ENCODE peak calls at places on chromosomes 16 and 17, in five cellular contexts. One of them, this sample, is unnamed.
A peak's percentile ranks its signal among the peaks of the same experiment; 100 is the strongest.

GRCh38 chr16:85153656-85154091 is 41.4 kb upstream of the CIBAR2 start:
- DNase-seq in stromal cell of bone marrow: no peak
- DNase-seq in activated CD4-positive, alpha-beta T cell treated with anti-CD3 and anti-CD28 coated beads for 24 hours: no peak
- DNase-seq in nephron progenitor cell: no peak
- DNase-seq in stimulated activated CD4-positive, alpha-beta T cell treated with anti-CD3 and anti-CD28 coated beads, Interleukin-1b, Interleukin-23, amount 100 ng/mL, for 1 hour: no peak
- DNase-seq in this sample: no peak

GRCh38 chr16:31460582-31461002 is 1.3 kb downstream of the ARMC5 start:
- DNase-seq in stromal cell of bone marrow: no peak
- DNase-seq in activated CD4-positive, alpha-beta T cell treated with anti-CD3 and anti-CD28 coated beads for 24 hours: no peak
- DNase-seq in nephron progenitor cell: no peak
- DNase-seq in stimulated activated CD4-positive, alpha-beta T cell treated with anti-CD3 and anti-CD28 coated beads, Interleukin-1b, Interleukin-23, amount 100 ng/mL, for 1 hour: no peak
- DNase-seq in this sample: no peak

GRCh38 chr16:68228652-68229051 is 7.3 kb downstream of the ESRP2 start:
- DNase-seq in stromal cell of bone marrow: no peak
- DNase-seq in activated CD4-positive, alpha-beta T cell treated with anti-CD3 and anti-CD28 coated beads for 24 hours: no peak
- DNase-seq in nephron progenitor cell: no peak
- DNase-seq in stimulated activated CD4-positive, alpha-beta T cell treated with anti-CD3 and anti-CD28 coated beads, Interleukin-1b, Interleukin-23, amount 100 ng/mL, for 1 hour: no peak
- DNase-seq in this sample: no peak

GRCh38 chr17:29379084-29379811 is 10.9 kb upstream of the TAOK1 start:
- DNase-seq in stromal cell of bone marrow: no peak
- DNase-seq in activated CD4-positive, alpha-beta T cell treated with anti-CD3 and anti-CD28 coated beads for 24 hours: no peak
- DNase-seq in nephron progenitor cell: no peak
- DNase-seq in stimulated activated CD4-positive, alpha-beta T cell treated with anti-CD3 and anti-CD28 coated beads, Interleukin-1b, Interleukin-23, amount 100 ng/mL, for 1 hour: no peak
- DNase-seq in this sample: no peak

GRCh38 chr17:68396226-68396780 is 61.0 kb downstream of the WIPI1 start:
- DNase-seq in stromal cell of bone marrow: no peak
- DNase-seq in activated CD4-positive, alpha-beta T cell treated with anti-CD3 and anti-CD28 coated beads for 24 hours: no peak
- DNase-seq in nephron progenitor cell: no peak
- DNase-seq in stimulated activated CD4-positive, alpha-beta T cell treated with anti-CD3 and anti-CD28 coated beads, Interleukin-1b, Interleukin-23, amount 100 ng/mL, for 1 hour: no peak
- DNase-seq in this sample: no peak

GRCh38 chr16:6377956-6378355 is 954.7 kb upstream of the RBFOX1 start:
- DNase-seq in stromal cell of bone marrow: no peak
- DNase-seq in activated CD4-positive, alpha-beta T cell treated with anti-CD3 and anti-CD28 coated beads for 24 hours: no peak
- DNase-seq in nephron progenitor cell: no peak
- DNase-seq in stimulated activated CD4-positive, alpha-beta T cell treated with anti-CD3 and anti-CD28 coated beads, Interleukin-1b, Interleukin-23, amount 100 ng/mL, for 1 hour: no peak
- DNase-seq in this sample: no peak

GRCh38 chr16:67396159-67396774 is 3.0 kb upstream of the TPPP3 start:
- DNase-seq in stromal cell of bone marrow: peak; percentile 53
- DNase-seq in activated CD4-positive, alpha-beta T cell treated with anti-CD3 and anti-CD28 coated beads for 24 hours: no peak
- DNase-seq in nephron progenitor cell: peak; percentile 84
- DNase-seq in stimulated activated CD4-positive, alpha-beta T cell treated with anti-CD3 and anti-CD28 coated beads, Interleukin-1b, Interleukin-23, amount 100 ng/mL, for 1 hour: no peak
- DNase-seq in this sample: peak; percentile 89

GRCh38 chr17:71098071-71098470 is 928.7 kb downstream of the KCNJ2 start:
- DNase-seq in stromal cell of bone marrow: no peak
- DNase-seq in activated CD4-positive, alpha-beta T cell treated with anti-CD3 and anti-CD28 coated beads for 24 hours: no peak
- DNase-seq in nephron progenitor cell: no peak
- DNase-seq in stimulated activated CD4-positive, alpha-beta T cell treated with anti-CD3 and anti-CD28 coated beads, Interleukin-1b, Interleukin-23, amount 100 ng/mL, for 1 hour: no peak
- DNase-seq in this sample: no peak

GRCh38 chr16:52677487-52677886 is 130.5 kb upstream of the TOX3 start:
- DNase-seq in stromal cell of bone marrow: no peak
- DNase-seq in activated CD4-positive, alpha-beta T cell treated with anti-CD3 and anti-CD28 coated beads for 24 hours: no peak
- DNase-seq in nephron progenitor cell: no peak
- DNase-seq in stimulated activated CD4-positive, alpha-beta T cell treated with anti-CD3 and anti-CD28 coated beads, Interleukin-1b, Interleukin-23, amount 100 ng/mL, for 1 hour: no peak
- DNase-seq in this sample: no peak

GRCh38 chr17:199195-199604 is 17.8 kb upstream of the DOC2B start:
- DNase-seq in stromal cell of bone marrow: peak; percentile 6
- DNase-seq in activated CD4-positive, alpha-beta T cell treated with anti-CD3 and anti-CD28 coated beads for 24 hours: no peak
- DNase-seq in nephron progenitor cell: no peak
- DNase-seq in stimulated activated CD4-positive, alpha-beta T cell treated with anti-CD3 and anti-CD28 coated beads, Interleukin-1b, Interleukin-23, amount 100 ng/mL, for 1 hour: no peak
- DNase-seq in this sample: no peak

GRCh38 chr17:46866747-46867146 is 15.4 kb downstream of the WNT9B start:
- DNase-seq in stromal cell of bone marrow: no peak
- DNase-seq in activated CD4-positive, alpha-beta T cell treated with anti-CD3 and anti-CD28 coated beads for 24 hours: no peak
- DNase-seq in nephron progenitor cell: no peak
- DNase-seq in stimulated activated CD4-positive, alpha-beta T cell treated with anti-CD3 and anti-CD28 coated beads, Interleukin-1b, Interleukin-23, amount 100 ng/mL, for 1 hour: no peak
- DNase-seq in this sample: no peak

GRCh38 chr16:17205279-17206139 is 265.3 kb downstream of the XYLT1 start:
- DNase-seq in stromal cell of bone marrow: no peak
- DNase-seq in activated CD4-positive, alpha-beta T cell treated with anti-CD3 and anti-CD28 coated beads for 24 hours: no peak
- DNase-seq in nephron progenitor cell: no peak
- DNase-seq in stimulated activated CD4-positive, alpha-beta T cell treated with anti-CD3 and anti-CD28 coated beads, Interleukin-1b, Interleukin-23, amount 100 ng/mL, for 1 hour: no peak
- DNase-seq in this sample: peak; percentile 31

GRCh38 chr17:45341389-45342158 is 24.8 kb upstream of the MAP3K14 start:
- DNase-seq in stromal cell of bone marrow: peak; percentile 86
- DNase-seq in activated CD4-positive, alpha-beta T cell treated with anti-CD3 and anti-CD28 coated beads for 24 hours: no peak
- DNase-seq in nephron progenitor cell: peak; percentile 85
- DNase-seq in stimulated activated CD4-positive, alpha-beta T cell treated with anti-CD3 and anti-CD28 coated beads, Interleukin-1b, Interleukin-23, amount 100 ng/mL, for 1 hour: no peak
- DNase-seq in this sample: peak; percentile 92

GRCh38 chr17:8192070-8192815 is 2.3 kb upstream of the BORCS6 start:
- DNase-seq in stromal cell of bone marrow: peak; percentile 79
- DNase-seq in activated CD4-positive, alpha-beta T cell treated with anti-CD3 and anti-CD28 coated beads for 24 hours: no peak
- DNase-seq in nephron progenitor cell: peak; percentile 64
- DNase-seq in stimulated activated CD4-positive, alpha-beta T cell treated with anti-CD3 and anti-CD28 coated beads, Interleukin-1b, Interleukin-23, amount 100 ng/mL, for 1 hour: no peak
- DNase-seq in this sample: peak; percentile 77

GRCh38 chr16:73636196-73636595 is 588.3 kb upstream of the ZFHX3 start:
- DNase-seq in stromal cell of bone marrow: no peak
- DNase-seq in activated CD4-positive, alpha-beta T cell treated with anti-CD3 and anti-CD28 coated beads for 24 hours: no peak
- DNase-seq in nephron progenitor cell: no peak
- DNase-seq in stimulated activated CD4-positive, alpha-beta T cell treated with anti-CD3 and anti-CD28 coated beads, Interleukin-1b, Interleukin-23, amount 100 ng/mL, for 1 hour: no peak
- DNase-seq in this sample: no peak

GRCh38 chr17:50153650-50154575 is 3.4 kb upstream of the PPP1R9B start:
- DNase-seq in stromal cell of bone marrow: no peak
- DNase-seq in activated CD4-positive, alpha-beta T cell treated with anti-CD3 and anti-CD28 coated beads for 24 hours: no peak
- DNase-seq in nephron progenitor cell: no peak
- DNase-seq in stimulated activated CD4-positive, alpha-beta T cell treated with anti-CD3 and anti-CD28 coated beads, Interleukin-1b, Interleukin-23, amount 100 ng/mL, for 1 hour: no peak
- DNase-seq in this sample: no peak